ENCODE peak calls at places on chromosomes 13 and 19, in five cellular contexts. Y is right lobe of liver, C is A549, E is HepG2, F is body of pancreas. P is an unnamed sample.

GRCh38 chr19:48695743-48696352 is at the start of gene FUT2:
- ATAC-seq in C (no peak), F (peak), Y (peak), E (peak), P (no peak)

GRCh38 chr19:43774103-43774939 is 6.5 kb downstream of the KCNN4 start:
- ATAC-seq in E (peak), Y (peak), F (peak), C (no peak), P (peak)

GRCh38 chr19:28037186-28037585 is 1175.8 kb downstream of the UQCRFS1 start:
- ATAC-seq in C (no peak), E (no peak), Y (no peak), F (no peak), P (no peak)

GRCh38 chr13:98930014-98930625 is 47.7 kb downstream of the DOCK9 start:
- ATAC-seq in C (no peak), F (no peak), Y (no peak), E (no peak), P (no peak)

GRCh38 chr13:50189450-50189849 is 174.2 kb downstream of the KCNRG start:
- ATAC-seq in C (no peak), Y (no peak), E (no peak), F (no peak), P (no peak)

GRCh38 chr19:48739400-48739825 is 997 bp downstream of the RASIP1 start:
- ATAC-seq in E (no peak), C (no peak), F (no peak), Y (no peak), P (no peak)

GRCh38 chr19:53824134-53824611 is at the start of gene NLRP12:
- ATAC-seq in Y (peak), E (peak), C (peak), F (no peak), P (peak)

GRCh38 chr13:45833663-45834062 is 17.9 kb downstream of the SIAH3 start:
- ATAC-seq in C (no peak), E (no peak), F (peak), Y (peak), P (peak)

GRCh38 chr13:85737952-85738351 is 61.3 kb downstream of the SLITRK6 start:
- ATAC-seq in F (no peak), E (peak), Y (no peak), C (no peak), P (no peak)

GRCh38 chr19:16886305-16886880 is 2.4 kb upstream of the F2RL3 start:
- ATAC-seq in Y (peak), F (peak), E (peak), C (peak), P (peak)

GRCh38 chr13:96299235-96299634 is 209.3 kb downstream of the HS6ST3 start:
- ATAC-seq in E (peak), C (no peak), Y (no peak), F (no peak), P (no peak)

GRCh38 chr19:49956113-49956491 is 4.9 kb downstream of the SIGLEC11 start:
- ATAC-seq in Y (no peak), F (no peak), E (no peak), C (no peak), P (no peak)

GRCh38 chr13:109868583-109869311 is 82.4 kb upstream of the IRS2 start:
- ATAC-seq in Y (peak), F (peak), E (peak), C (peak), P (no peak)

GRCh38 chr19:14412436-14413071 is 6.6 kb downstream of the DDX39A start:
- ATAC-seq in E (no peak), Y (no peak), C (no peak), F (no peak), P (no peak)

GRCh38 chr19:5016781-5017180 is 47.9 kb downstream of the KDM4B start:
- ATAC-seq in C (no peak), E (no peak), F (no peak), Y (no peak), P (no peak)

GRCh38 chr13:105083986-105084385 is 1451.5 kb downstream of the EFNB2 start:
- ATAC-seq in E (no peak), C (no peak), Y (no peak), F (no peak), P (no peak)

GRCh38 chr19:5078666-5079409 is 109.9 kb downstream of the KDM4B start:
- ATAC-seq in E (no peak), F (peak), Y (peak), C (no peak), P (no peak)

GRCh38 chr13:113889467-113889866 is 25.6 kb upstream of the GAS6 start:
- ATAC-seq in C (no peak), Y (peak), F (no peak), E (no peak), P (no peak)

GRCh38 chr13:109204657-109205056 is 575.2 kb downstream of the MYO16 start:
- ATAC-seq in F (no peak), E (no peak), C (no peak), Y (no peak), P (no peak)

GRCh38 chr19:11191273-11191755 is 6.0 kb downstream of the KANK2 start:
- ATAC-seq in E (peak), Y (peak), F (peak), C (peak), P (peak)

GRCh38 chr13:42028113-42028799 is 20.2 kb upstream of the DGKH start:
- ATAC-seq in Y (peak), C (peak), E (peak), F (no peak), P (no peak)

GRCh38 chr13:32234914-32235313 is 80.2 kb downstream of the ZAR1L start:
- ATAC-seq in C (no peak), F (no peak), E (no peak), Y (no peak), P (no peak)

GRCh38 chr13:28347456-28348371 is 147.2 kb downstream of the FLT1 start:
- ATAC-seq in C (no peak), E (no peak), F (no peak), Y (no peak), P (no peak)

GRCh38 chr19:41906271-41906670 is 22.0 kb downstream of the ERFL start:
- ATAC-seq in F (no peak), Y (no peak), C (no peak), E (no peak), P (no peak)

GRCh38 chr13:101415358-101416174 is 742 bp downstream of the NALCN start:
- ATAC-seq in E (no peak), Y (no peak), C (peak), F (peak), P (peak)

GRCh38 chr13:67071918-67072598 is 158.1 kb downstream of the PCDH9 start:
- ATAC-seq in Y (no peak), C (no peak), E (no peak), F (no peak), P (no peak)

GRCh38 chr13:72643339-72643989 is 84.0 kb downstream of the MZT1 start:
- ATAC-seq in E (peak), F (no peak), C (peak), Y (peak), P (no peak)

GRCh38 chr13:25874064-25874737 is 177.6 kb downstream of the SHISA2 start:
- ATAC-seq in C (no peak), F (no peak), E (no peak), Y (no peak), P (no peak)

GRCh38 chr13:47545630-47546029 is 455.4 kb downstream of the SUCLA2 start:
- ATAC-seq in Y (no peak), C (no peak), F (no peak), E (no peak), P (no peak)

GRCh38 chr19:43651758-43652545 is 12.3 kb upstream of the CADM4 start:
- ATAC-seq in F (peak), Y (peak), E (peak), C (peak), P (peak)

GRCh38 chr13:97429681-97430081 is 4.3 kb upstream of the RAP2A start:
- ATAC-seq in Y (no peak), C (no peak), F (no peak), E (no peak), P (no peak)
- TF ChIP-seq POLR2A in Y (no peak), C (no peak), F (no peak), E (no peak), P (no peak)

GRCh38 chr19:51460164-51460992 is 2.1 kb upstream of the SIGLEC8 start:
- ATAC-seq in F (no peak), C (peak), E (peak), Y (no peak), P (no peak)
- TF ChIP-seq POLR2A in F (no peak), C (peak), E (no peak), Y (no peak), P (no peak)

DNA sequence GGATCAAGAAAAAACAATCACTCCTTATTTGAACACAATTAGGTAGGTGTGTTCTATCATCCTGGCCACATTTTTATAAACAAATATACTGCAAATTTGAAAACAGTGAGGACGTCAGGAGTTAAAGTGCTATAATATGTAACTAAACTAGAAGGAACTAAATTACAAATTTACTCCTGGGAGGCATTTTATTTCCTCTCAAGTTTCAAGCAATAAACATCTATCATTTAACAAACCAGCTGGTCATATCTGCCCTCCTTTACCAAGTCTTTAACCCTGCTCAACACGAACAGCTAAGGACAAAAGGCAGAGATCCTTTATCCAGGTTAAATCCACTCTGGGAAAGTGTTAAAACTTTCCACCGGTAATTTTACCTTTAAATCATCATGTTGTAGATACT is 26.5 kb downstream of the ANKRD10 start:
- ATAC-seq in C (no peak), F (peak), E (no peak), Y (no peak), P (no peak)
- TF ChIP-seq POLR2A in C (no peak), F (no peak), E (no peak), Y (no peak), P (no peak)

GRCh38 chr19:45041125-45041524 is 2.3 kb downstream of the CLASRP start:
- ATAC-seq in E (no peak), Y (no peak), F (no peak), C (no peak), P (no peak)

GRCh38 chr19:45040059-45040767 is 1.4 kb downstream of the CLASRP start:
- ATAC-seq in E (no peak), F (no peak), Y (no peak), C (no peak), P (no peak)

GRCh38 chr19:45037393-45038169 is 1.3 kb upstream of the CLASRP start:
- ATAC-seq in Y (no peak), C (no peak), F (no peak), E (no peak), P (no peak)

GRCh38 chr19:45035755-45036154 is 3.1 kb upstream of the CLASRP start:
- ATAC-seq in Y (no peak), E (no peak), F (no peak), C (no peak), P (no peak)

GRCh38 chr19:45038931-45039893 is at the start of gene CLASRP:
- ATAC-seq in F (peak), Y (peak), C (peak), E (peak), P (peak)
- TF ChIP-seq POLR2A in F (peak), Y (peak), C (peak), E (peak), P (peak)

GRCh38 chr19:36139473-36140288 is at the start of gene CAPNS1:
- ATAC-seq in E (peak), Y (peak), C (peak), F (peak), P (peak)
- TF ChIP-seq POLR2A in E (peak), Y (peak), C (peak), F (peak), P (peak)

DNA sequence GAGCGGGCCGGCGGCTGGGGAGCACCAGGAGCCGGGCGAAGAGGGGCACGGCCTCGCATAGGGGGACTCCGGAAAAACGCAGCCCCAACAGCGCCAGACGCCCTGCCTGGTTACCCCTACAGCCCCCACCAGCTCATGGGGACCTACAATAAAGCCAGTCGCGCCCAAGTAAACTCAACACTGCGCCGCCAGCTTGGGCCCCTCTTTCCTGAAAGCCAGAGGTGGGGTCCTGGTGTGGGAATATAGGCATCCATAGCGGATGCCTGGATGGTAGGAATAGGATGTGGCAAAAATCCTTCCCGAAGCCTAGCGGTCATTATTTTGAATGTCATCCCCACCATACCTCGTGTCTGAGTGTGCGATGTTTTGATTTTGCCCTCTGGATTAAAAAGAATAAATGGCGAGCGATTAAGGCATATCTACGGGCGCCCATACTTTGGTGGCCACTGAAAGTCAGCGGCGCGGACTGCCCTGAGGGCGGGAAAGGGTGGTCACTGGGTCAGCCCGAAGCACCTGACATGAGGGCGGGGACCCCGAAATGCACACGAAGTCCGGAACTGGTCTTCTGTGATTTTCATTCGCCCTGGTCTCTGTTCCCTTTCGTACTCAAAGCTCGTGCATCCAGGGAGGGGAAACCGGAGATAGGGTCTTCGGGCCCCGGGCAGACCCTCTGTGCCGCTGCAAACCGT is at the start of the genes NHLRC3 and PROSER1:
- ATAC-seq in E (peak), F (peak), C (peak), Y (peak), P (peak)
- TF ChIP-seq POLR2A in E (peak), F (peak), C (peak), Y (peak), P (peak)

DNA sequence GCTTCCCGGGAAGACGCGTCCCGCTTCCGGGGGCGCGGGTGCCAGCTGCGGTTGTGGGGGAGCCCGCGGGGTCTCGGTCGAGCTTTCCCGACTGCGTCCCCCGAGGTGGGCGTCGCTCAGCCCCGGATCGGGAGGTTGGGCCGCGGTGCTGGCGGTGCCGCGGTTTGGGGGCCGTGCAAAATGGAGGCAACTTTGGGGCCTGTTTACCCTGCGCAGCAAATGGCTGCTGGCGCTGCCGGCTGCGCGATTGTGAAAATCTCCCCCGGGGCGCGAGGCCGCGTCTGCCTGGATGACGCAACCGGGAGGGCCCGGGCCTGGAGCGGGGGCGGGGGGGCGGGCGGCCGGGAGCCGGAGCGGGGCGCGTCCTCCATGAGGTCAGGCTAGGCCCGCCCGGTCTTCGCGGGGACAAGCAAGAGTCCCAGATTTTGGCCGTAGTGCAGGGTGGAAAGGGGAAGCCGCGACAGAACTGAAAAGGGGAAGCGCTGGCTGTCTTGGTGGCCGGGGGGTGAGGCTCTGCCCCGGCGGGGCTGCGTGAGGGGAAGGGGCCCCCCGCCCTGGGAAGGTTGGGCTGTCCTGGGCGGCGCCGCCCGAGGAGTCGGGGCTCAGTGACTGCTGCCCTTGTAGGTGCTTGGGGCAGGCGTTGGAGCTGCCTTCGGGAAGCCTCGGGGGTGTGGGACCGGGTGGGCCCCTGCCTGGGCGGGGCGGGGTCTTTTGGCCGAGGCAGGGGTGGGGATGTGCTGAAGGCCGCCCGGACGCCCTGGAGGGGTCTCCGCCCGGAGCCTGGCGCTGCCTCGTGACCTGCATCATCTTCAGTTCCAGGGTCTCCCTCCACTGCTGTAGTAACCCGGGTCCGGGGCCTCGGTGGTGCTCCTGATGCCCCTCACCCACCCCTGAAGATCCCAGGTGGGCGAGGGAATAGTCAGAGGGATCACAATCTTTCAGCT is 11.1 kb downstream of the PEAK3 start:
- ATAC-seq in F (peak), C (peak), Y (peak), E (peak), P (peak)
- TF ChIP-seq POLR2A in F (peak), C (no peak), Y (peak), E (peak), P (peak)

DNA sequence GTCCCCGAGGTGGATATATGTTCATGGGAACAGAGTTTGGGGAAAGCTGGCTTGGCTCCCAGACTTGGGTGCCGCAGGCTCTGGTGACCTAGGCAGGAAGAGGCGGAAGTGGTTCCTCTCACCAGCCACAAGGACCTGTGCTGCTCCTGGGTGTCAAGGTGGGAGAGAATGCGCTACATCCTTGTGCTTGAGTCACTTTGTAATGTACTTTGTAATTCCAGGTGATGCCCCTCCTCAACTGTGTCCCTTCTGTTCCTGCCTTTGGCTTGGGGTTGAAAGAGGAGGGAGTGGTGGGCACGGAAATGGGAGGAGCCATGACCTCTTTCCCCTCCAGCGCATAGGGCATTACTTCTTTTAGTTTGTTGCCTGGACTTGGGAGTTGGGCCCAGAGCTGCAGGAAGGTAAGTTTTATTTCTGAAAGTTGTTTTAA is 10.9 kb downstream of the GARRE1 start:
- ATAC-seq in F (no peak), E (no peak), C (no peak), Y (no peak), P (no peak)
- TF ChIP-seq POLR2A in F (no peak), E (no peak), C (no peak), Y (no peak), P (no peak)

DNA sequence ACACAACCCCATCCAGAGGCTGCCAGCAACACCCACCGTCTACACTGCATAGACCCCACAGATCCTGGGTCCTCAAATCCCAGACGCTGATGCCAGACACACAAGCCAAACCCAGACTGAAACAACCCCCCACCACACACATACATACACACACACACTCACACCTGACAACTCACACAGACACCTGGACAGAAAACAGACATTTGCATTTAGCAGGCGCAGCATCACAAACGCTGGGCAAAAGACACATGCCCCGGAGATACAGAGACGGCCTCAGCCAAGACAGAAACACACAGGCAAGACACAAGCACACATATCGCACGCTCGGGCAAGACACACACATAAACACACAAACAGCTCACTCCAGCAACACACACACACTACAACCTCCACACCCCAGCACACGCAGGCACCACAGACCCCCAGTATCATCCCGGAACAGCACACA is 1.3 kb downstream of the BBC3 start:
- ATAC-seq in C (no peak), Y (no peak), F (no peak), E (no peak), P (no peak)
- TF ChIP-seq POLR2A in C (no peak), Y (no peak), F (no peak), E (no peak), P (no peak)

DNA sequence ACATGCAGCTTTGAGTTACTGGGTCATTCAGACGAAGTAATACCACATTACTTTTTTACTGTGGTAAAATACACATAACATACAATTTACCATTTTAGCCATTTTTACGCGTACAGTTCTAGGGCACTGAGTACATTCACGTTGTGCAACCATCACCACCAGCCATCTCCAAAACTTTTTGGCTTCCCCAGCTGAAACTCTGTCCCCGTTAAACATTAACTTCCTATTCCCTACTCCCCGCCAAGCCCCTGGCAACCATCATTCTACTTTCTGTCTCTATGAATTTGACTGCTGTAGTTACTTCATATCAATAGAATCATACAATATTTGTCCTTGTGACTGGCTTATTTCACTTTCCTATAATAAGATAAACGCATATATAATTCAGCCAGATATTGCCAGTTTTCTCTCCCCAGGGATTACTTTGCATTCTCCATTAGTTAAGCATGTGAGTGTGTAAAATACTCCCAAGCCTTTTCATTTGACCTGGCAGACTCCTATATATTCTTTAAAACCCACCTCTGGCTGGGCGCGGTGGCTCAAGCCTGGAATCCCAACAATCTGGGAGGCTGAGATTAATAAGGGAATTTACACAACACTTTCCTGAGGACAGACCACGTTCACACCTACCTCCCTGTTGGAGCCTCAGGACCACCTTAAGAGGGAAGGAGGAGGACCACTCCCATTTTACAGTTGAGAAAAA is 10.0 kb upstream of the CYP4F22 start:
- ATAC-seq in E (no peak), C (no peak), Y (peak), F (no peak), P (no peak)
- TF ChIP-seq POLR2A in E (no peak), C (no peak), Y (no peak), F (no peak), P (no peak)

P was measured in gastroesophageal sphincter.